ENCODE peak calls at places on chromosomes 11 and 22, in four cellular contexts. F is fibroblast of lung, Y is OCI-LY7, R is lower lobe of right lung. D is an unnamed sample.

GRCh38 chr11:68545796-68546195 is 85.2 kb downstream of the PPP6R3 start:
- DNase-seq in F (no peak), Y (no peak), R (no peak), D (no peak)

GRCh38 chr22:19477321-19478085 is 1.5 kb downstream of the UFD1 start:
- DNase-seq in F (peak), Y (peak), R (no peak), D (no peak)

GRCh38 chr11:134332189-134332631 is 422 bp downstream of the GLB1L2 start:
- DNase-seq in F (no peak), Y (no peak), R (no peak), D (no peak)

GRCh38 chr22:24011735-24012068 is 598 bp downstream of the CABIN1 start:
- DNase-seq in F (no peak), Y (no peak), R (no peak), D (no peak)

GRCh38 chr11:14537134-14537599 is 17.0 kb upstream of the PSMA1 start:
- DNase-seq in F (peak), Y (peak), R (no peak), D (peak)

GRCh38 chr11:11407065-11407737 is 54.2 kb upstream of the CSNK2A3 start:
- DNase-seq in F (no peak), Y (no peak), R (no peak), D (no peak)

GRCh38 chr11:134049303-134049702 is 19.6 kb upstream of the JAM3 start:
- DNase-seq in F (no peak), Y (peak), R (no peak), D (no peak)

GRCh38 chr22:50186181-50186731 is 543 bp downstream of the TRABD start:
- DNase-seq in F (no peak), Y (peak), R (no peak), D (no peak)

GRCh38 chr11:30257058-30257457 is 26.2 kb downstream of the FSHB start:
- DNase-seq in F (no peak), Y (no peak), R (no peak), D (no peak)

GRCh38 chr11:69390561-69390960 is 90.9 kb upstream of the LINC01488 start:
- DNase-seq in F (no peak), Y (no peak), R (no peak), D (no peak)

GRCh38 chr22:50731811-50732624 is 6.0 kb upstream of the ACR start:
- DNase-seq in F (peak), Y (peak), R (peak), D (peak)

GRCh38 chr11:44917741-44918140 is 32.9 kb downstream of the TP53I11 start:
- DNase-seq in F (no peak), Y (no peak), R (no peak), D (no peak)

DNA sequence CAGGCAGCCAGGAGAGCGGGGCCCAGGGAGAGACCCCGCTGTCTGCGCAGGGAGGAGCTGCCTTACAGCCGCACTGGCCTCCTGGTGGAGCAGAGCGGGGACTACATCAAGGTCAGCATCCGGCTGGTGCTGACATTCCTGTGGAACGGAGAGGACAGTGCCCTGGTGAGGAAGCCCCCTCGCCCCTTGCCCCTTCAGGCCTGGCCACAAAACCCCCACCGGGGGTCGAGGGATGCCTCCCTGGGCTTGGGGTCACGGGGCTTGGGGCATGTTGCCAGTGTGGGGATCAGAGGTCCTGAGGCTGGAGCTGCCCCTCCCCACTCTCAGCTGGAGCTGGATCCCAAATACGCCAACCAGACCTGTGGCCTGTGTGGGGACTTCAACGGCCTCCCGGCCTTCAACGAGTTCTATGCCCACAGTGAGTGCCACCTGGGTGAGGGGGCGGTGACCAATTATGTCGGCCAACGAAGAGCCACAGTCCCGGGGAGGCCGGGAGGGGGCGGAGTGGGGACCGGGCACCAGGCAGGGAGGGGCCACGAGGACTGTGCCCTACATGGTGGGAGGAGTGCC is 4.2 kb downstream of the MUC5B start:
- DNase-seq in F (no peak), Y (no peak), R (peak), D (no peak)
- TF ChIP-seq CTCF in F (peak), Y (no peak), R (no peak), D (peak)

GRCh38 chr11:113693030-113693429 is 13.1 kb downstream of the TMPRSS5 start:
- DNase-seq in F (no peak), Y (no peak), R (no peak), D (no peak)

GRCh38 chr11:113694390-113694789 is 11.7 kb downstream of the TMPRSS5 start:
- DNase-seq in F (no peak), Y (no peak), R (no peak), D (no peak)

GRCh38 chr11:113695207-113695606 is 10.9 kb downstream of the TMPRSS5 start:
- DNase-seq in F (no peak), Y (no peak), R (no peak), D (no peak)

GRCh38 chr11:113689711-113690618 is 16.1 kb downstream of the TMPRSS5 start:
- DNase-seq in F (no peak), Y (no peak), R (no peak), D (no peak)

GRCh38 chr11:113690619-113691569 is 15.2 kb downstream of the TMPRSS5 start:
- DNase-seq in F (peak), Y (peak), R (peak), D (peak)
- TF ChIP-seq CTCF in F (peak), Y (peak), R (peak), D (peak)

DNA sequence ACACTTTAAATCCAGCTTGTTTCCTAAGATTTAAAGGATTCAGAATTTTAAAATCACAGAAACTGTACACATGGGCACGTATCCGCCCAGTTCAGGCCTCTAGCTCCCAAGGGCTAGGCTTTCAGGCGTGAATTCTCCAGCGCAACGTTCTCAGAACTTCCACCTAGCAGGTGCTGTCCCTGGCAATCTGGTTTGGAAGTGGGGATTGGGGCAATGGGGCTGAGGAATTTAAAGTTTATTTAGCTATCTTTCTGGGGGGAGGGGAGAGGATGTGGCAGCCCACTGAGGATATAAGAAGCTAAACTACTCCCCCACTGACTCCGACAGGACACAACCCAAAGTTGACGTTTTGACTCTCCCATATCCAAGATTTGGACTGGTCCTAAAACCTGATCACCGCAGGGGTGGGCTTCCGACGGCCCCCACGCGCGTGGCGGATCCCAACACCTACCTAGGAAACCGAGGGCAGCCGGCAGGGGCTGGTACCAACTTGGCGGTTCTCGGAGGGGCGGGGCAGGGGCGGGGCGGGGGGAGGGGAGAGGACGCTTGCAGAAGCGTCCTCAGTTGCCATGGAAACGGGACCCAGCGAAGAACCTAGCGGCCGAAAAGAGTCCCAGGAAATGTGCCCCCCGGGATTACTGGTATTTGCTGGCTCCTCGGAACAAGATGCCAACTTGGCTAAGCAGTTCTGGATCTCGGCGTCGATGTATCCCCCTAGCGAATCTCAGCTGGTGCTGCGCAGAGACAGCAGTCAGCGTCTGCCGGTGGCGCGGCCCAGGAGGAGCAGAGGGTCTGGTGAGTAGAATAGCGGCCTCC is at the start of gene HOATZ:
- DNase-seq in F (peak), Y (no peak), R (peak), D (no peak)
- TF ChIP-seq CTCF in F (peak), Y (no peak), R (no peak), D (no peak)

DNA sequence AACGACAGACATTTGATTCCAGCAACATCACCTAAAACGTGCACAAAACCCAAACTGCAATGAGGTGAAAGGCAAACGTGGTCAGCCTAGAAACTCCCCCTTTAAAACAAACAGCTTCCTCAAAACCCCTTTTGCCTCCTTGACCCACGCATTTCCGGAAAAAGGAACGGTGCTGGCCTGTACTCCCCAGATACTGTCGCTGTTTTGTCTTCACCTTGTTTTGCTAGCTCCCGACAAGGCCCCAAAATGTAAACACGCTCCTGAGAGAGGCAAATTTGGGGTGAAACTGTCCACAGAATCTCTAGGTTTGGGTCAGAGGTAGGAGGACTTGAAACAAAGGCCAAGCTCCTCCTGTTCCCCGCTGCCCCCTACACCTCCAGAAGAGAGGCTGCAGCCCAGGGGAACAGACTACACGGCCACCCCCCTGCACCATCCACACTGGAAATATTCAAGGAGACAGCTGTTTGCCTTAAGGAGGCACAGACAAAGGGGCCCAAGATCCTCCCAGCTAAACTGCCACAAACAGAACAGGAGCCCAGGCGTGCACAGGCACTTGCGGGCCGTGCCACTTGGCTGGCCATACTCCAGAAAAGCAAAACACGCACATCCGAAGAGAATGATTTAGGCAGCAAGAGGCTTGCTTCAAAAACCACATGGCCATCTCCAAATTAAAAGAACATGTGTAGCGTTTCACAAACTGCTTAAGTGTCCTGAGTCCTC is 160.6 kb upstream of the GRK3 start:
- DNase-seq in F (peak), Y (no peak), R (no peak), D (peak)
- TF ChIP-seq CTCF in F (peak), Y (no peak), R (no peak), D (no peak)

GRCh38 chr22:44091021-44091721 is 67.1 kb downstream of the PARVB start:
- DNase-seq in F (no peak), Y (peak), R (no peak), D (no peak)
- TF ChIP-seq CTCF in F (peak), Y (peak), R (no peak), D (peak)

GRCh38 chr11:124747406-124748099 is 4.5 kb downstream of the VSIG2 start:
- DNase-seq in F (no peak), Y (no peak), R (no peak), D (no peak)
- TF ChIP-seq CTCF in F (no peak), Y (no peak), R (no peak), D (no peak)

DNA sequence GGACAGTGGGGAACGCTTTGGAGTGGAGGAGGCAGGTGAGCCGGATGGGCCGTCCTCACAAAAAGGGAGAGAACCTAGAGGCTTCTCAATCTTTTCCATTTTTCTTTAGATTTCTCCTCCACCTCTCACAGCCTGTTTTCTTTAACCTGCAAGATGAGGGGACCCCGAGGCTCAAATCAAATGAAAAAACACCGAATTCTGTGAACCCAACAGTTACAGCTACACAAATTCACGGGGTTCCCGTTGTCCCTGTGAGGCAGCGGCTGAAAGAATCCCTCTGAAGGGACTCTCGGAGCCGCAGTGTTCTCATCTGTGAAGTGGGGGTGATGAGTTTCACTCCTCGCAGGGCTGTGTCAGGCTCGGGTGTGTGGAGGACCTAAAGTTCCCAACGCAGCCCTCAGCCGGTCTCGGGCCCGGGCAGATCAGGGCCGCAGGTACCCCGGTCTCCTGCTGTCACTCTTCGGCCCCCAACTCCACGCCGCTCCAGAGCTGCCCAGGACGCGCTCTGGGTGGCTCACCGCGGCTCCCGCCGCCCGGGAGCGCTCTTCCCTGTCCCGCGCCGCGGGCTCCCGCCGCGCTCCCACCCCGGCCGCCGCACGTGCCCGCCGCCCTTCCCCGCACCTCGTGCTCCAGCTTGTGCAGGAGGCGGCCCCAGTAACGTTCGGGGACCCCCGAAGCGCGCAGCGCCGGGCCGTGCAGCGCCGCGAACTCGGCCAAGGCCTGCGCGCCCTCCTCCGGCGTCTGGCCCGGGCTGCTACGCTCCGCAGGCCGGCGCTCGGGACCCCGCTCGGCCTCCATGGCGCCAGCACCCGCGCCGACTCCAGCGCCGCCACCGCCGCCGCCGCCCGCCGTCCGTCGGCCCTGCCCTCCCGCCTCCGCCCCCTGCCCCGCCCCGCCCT is at the start of gene TTLL12:
- DNase-seq in F (peak), Y (peak), R (peak), D (peak)
- TF ChIP-seq CTCF in F (no peak), Y (no peak), R (no peak), D (no peak)

D was measured in HFFc6.